ENCODE peak calls at places on chromosome 3, in ten cellular contexts. V is hepatocyte, K is neural progenitor cell, D is endothelial cell of umbilical vein, E is GM23338, J is mammary epithelial cell, O is PC-3, C is MM.1S, N is PC-9, Y is H1. X is an unnamed sample.

GRCh38 chr3:172918165-172918564 is 167.6 kb downstream of the ECT2 start:
- DNase-seq in J (no peak), N (no peak), D (peak; percentile 96), C (no peak), E (no peak), V (peak; percentile 20), O (peak; percentile 10), K (no peak), Y (no peak), X (no peak)

GRCh38 chr3:45462522-45463262 is 74.3 kb downstream of the LARS2 start:
- DNase-seq in E (no peak), K (no peak), O (no peak), N (no peak), J (no peak), Y (no peak), C (no peak), D (no peak), V (no peak), X (no peak)

GRCh38 chr3:140467916-140468315 is 209.9 kb upstream of the TRIM42 start:
- DNase-seq in O (no peak), K (no peak), V (no peak), E (no peak), D (no peak), Y (no peak), C (no peak), N (no peak), J (no peak), X (no peak)

GRCh38 chr3:14216257-14217048 is 37.8 kb downstream of the LSM3 start:
- DNase-seq in Y (peak; percentile 86), O (no peak), J (no peak), N (peak; percentile 56), V (no peak), C (no peak), K (peak; percentile 76), E (peak; percentile 97), D (peak; percentile 83), X (no peak)

GRCh38 chr3:127070776-127071175 is 87.9 kb downstream of the PLXNA1 start:
- DNase-seq in E (no peak), O (no peak), C (no peak), D (no peak), V (no peak), J (no peak), N (no peak), Y (no peak), K (no peak), X (no peak)

GRCh38 chr3:150020527-150020926 is 49.8 kb upstream of the PFN2 start:
- DNase-seq in D (no peak), V (no peak), E (no peak), C (no peak), N (no peak), O (peak; percentile 74), J (peak; percentile 48), K (no peak), Y (no peak), X (no peak)

GRCh38 chr3:170024581-170024980 is 13.2 kb upstream of the GPR160 start:
- DNase-seq in O (no peak), V (no peak), K (no peak), Y (no peak), N (no peak), J (no peak), E (no peak), D (no peak), C (no peak), X (no peak)

GRCh38 chr3:16329792-16330061 is 64.7 kb downstream of the OXNAD1 start:
- DNase-seq in Y (no peak), D (no peak), C (no peak), J (no peak), O (no peak), K (peak; percentile 83), N (no peak), V (no peak), E (peak; percentile 56), X (no peak)

GRCh38 chr3:48990636-48991421 is 788 bp downstream of the P4HTM start:
- DNase-seq in J (no peak), N (no peak), D (peak; percentile 52), K (peak; percentile 72), E (peak; percentile 70), C (peak; percentile 36), O (peak; percentile 23), Y (peak; percentile 72), V (peak; percentile 52), X (no peak)

GRCh38 chr3:155743616-155744015 is 1.3 kb downstream of the PLCH1 start:
- DNase-seq in V (no peak), C (no peak), N (no peak), Y (no peak), E (no peak), O (no peak), K (no peak), D (peak; percentile 6), J (no peak), X (no peak)

GRCh38 chr3:73602171-73602570 is 22.6 kb downstream of the PDZRN3 start:
- DNase-seq in K (no peak), D (no peak), J (peak; percentile 41), C (no peak), E (no peak), N (no peak), Y (no peak), O (no peak), V (no peak), X (no peak)

GRCh38 chr3:192819001-192819569 is 91.7 kb upstream of the FGF12 start:
- DNase-seq in Y (no peak), V (peak; percentile 68), E (no peak), N (peak; percentile 78), J (peak; percentile 89), C (no peak), K (no peak), D (peak; percentile 83), O (peak; percentile 85), X (no peak)

GRCh38 chr3:124032881-124033359 is 41.0 kb upstream of the ROPN1 start:
- DNase-seq in K (peak; percentile 95), E (peak; percentile 92), N (no peak), C (peak; percentile 76), V (peak; percentile 94), Y (peak; percentile 95), D (peak; percentile 90), J (peak; percentile 77), O (peak; percentile 85), X (peak; percentile 24)

GRCh38 chr3:87006844-87007439 is 16.0 kb upstream of the VGLL3 start:
- DNase-seq in Y (no peak), N (peak; percentile 34), O (peak; percentile 51), D (no peak), V (peak; percentile 28), J (no peak), E (peak; percentile 37), C (no peak), K (no peak), X (no peak)

GRCh38 chr3:197241173-197241572 is 57.2 kb downstream of the DLG1 start:
- DNase-seq in O (no peak), Y (no peak), K (no peak), D (no peak), V (no peak), C (no peak), E (no peak), J (no peak), N (no peak), X (no peak)

GRCh38 chr3:197237897-197238296 is 60.5 kb downstream of the DLG1 start:
- DNase-seq in J (no peak), D (no peak), O (no peak), K (no peak), C (no peak), V (no peak), Y (no peak), E (no peak), N (no peak), X (no peak)

GRCh38 chr3:197236362-197236761 is 62.0 kb downstream of the DLG1 start:
- DNase-seq in D (no peak), Y (no peak), C (no peak), E (no peak), J (no peak), N (no peak), V (peak; percentile 29), O (no peak), K (no peak), X (no peak)

GRCh38 chr3:197239857-197240256 is 58.6 kb downstream of the DLG1 start:
- DNase-seq in V (no peak), K (no peak), C (no peak), J (no peak), E (no peak), N (no peak), Y (no peak), O (no peak), D (no peak), X (no peak)

GRCh38 chr3:197238842-197239241 is 59.6 kb downstream of the DLG1 start:
- DNase-seq in E (no peak), V (no peak), K (no peak), D (no peak), C (peak; percentile 36), N (no peak), O (no peak), J (no peak), Y (no peak), X (no peak)
- H3K4me3 ChIP-seq in E (no peak overlapping the region), V (no peak overlapping the region), K (no peak overlapping the region), D (no peak overlapping the region), C (peak overlapping the region; percentile 6), N (no peak overlapping the region), O (no peak overlapping the region), J (no peak overlapping the region), Y (no peak overlapping the region), X (no peak overlapping the region)

GRCh38 chr3:47419083-47420043 is 38.5 kb downstream of the PTPN23 start:
- DNase-seq in C (no peak), O (no peak), D (no peak), N (no peak), E (no peak), J (no peak), K (no peak), Y (no peak), V (no peak), X (no peak)
- H3K36me3 ChIP-seq in C (no peaks in the 10 kb centered on the region), O (no peaks in the 10 kb centered on the region), D (peaks cover 32% of the 10 kb centered on the region), N (no peaks in the 10 kb centered on the region), E (no peaks in the 10 kb centered on the region), J (no peaks in the 10 kb centered on the region), K (no peaks in the 10 kb centered on the region), Y (peaks cover 8% of the 10 kb centered on the region), V (no peaks in the 10 kb centered on the region), X (no peaks in the 10 kb centered on the region)

DNA sequence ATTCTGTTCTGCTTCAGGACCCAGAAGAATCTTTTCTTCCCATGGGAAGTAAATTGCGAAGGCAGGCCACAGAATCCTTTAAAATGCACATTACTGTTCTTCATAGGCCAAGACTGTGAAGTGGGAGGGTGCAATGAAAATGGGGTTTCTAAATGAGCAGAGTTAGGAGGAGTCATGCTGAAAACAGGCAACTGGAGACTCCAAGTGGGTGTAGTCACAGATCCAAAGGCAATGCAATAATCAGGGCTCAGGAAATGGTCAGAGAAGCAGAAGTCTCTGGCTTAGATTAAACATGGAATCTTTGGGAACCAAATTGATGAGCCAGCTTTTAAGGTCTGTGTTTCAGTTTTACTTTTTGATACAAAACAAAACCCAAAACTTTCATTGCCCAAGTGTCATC is 37.6 kb downstream of the HHLA2 start:
- DNase-seq in Y (no peak), C (no peak), O (no peak), N (no peak), E (no peak), K (no peak), J (no peak), D (no peak), V (no peak), X (no peak)
- TF ChIP-seq EZH2 in Y (no peak), C (no peak), O (no peak), N (no peak), E (no peak), K (no peak), J (no peak), D (no peak), V (no peak), X (no peak)

DNA sequence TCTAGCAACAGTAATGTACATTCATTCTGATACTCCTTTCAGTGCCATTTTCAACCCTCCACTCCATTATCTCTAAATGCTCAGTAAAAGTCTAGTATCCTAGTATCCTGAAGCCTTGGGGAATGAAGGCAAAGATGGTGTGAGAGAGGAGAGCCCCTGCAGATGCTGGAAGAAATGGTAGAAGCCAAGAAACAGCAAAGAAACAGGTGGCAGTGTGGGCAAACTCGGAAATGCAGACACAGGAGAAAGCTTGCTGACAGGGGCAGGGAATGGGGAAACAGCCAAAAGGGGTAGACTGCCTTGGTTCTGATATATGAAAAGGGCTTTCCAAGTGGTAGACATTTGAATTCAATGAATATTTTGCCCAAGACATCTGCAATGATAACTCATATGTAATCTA is 34.2 kb upstream of the CASR start:
- DNase-seq in O (no peak), K (no peak), Y (no peak), D (no peak), V (no peak), J (no peak), C (no peak), E (peak; percentile 7), N (no peak), X (no peak)
- H3K4me3 ChIP-seq in O (no peak overlapping the region), K (no peak overlapping the region), Y (no peak overlapping the region), D (no peak overlapping the region), V (no peak overlapping the region), J (no peak overlapping the region), C (no peak overlapping the region), E (no peak overlapping the region), N (no peak overlapping the region), X (no peak overlapping the region)